ENCODE peak calls at places on chromosomes 4 and X, in eight cellular contexts. L, M, D, S, N, J, X and H are unnamed samples.

GRCh38 chrX:39152106-39152649 is 350.9 kb downstream of the MID1IP1 start:
- DNase-seq in X (no peak), L (peak; percentile 14), S (peak; percentile 6), N (no peak), D (peak; percentile 12), M (peak; percentile 76), J (no peak), H (no peak)

GRCh38 chrX:154010330-154011087 is 9.2 kb downstream of the IRAK1 start:
- DNase-seq in X (no peak), N (no peak), M (no peak), J (no peak), L (peak; percentile 21), D (peak; percentile 30), S (no peak), H (no peak)

GRCh38 chr4:173937871-173938270 is 345.6 kb downstream of the FBXO8 start:
- DNase-seq in M (no peak), J (no peak), X (no peak), L (no peak), D (no peak), N (no peak), S (no peak), H (no peak)

GRCh38 chr4:100823066-100823992 is 305.5 kb upstream of the EMCN start:
- DNase-seq in J (peak; percentile 26), M (peak; percentile 9), X (no peak), L (peak; percentile 39), N (no peak), S (no peak), D (peak; percentile 50), H (no peak)

GRCh38 chrX:132093239-132093860 is 34.5 kb downstream of the FRMD7 start:
- DNase-seq in M (no peak), J (no peak), N (no peak), D (no peak), L (no peak), X (no peak), S (no peak), H (no peak)

GRCh38 chr4:2172627-2173231 is 69.2 kb downstream of the HAUS3 start:
- DNase-seq in D (no peak), L (no peak), J (no peak), X (no peak), N (no peak), S (no peak), M (no peak), H (no peak)

GRCh38 chrX:153967536-153968214 is 3.9 kb downstream of the HCFC1 start:
- DNase-seq in J (no peak), N (peak; percentile 23), M (no peak), L (no peak), S (no peak), X (no peak), D (no peak), H (no peak)

GRCh38 chr4:3276961-3277360 is 15.9 kb upstream of the RGS12 start:
- DNase-seq in S (no peak), N (no peak), X (peak; percentile 13), M (no peak), J (no peak), L (no peak), D (no peak), H (peak; percentile 41)

GRCh38 chrX:44244008-44244407 is 99.5 kb downstream of the EFHC2 start:
- DNase-seq in D (peak; percentile 13), X (no peak), J (peak; percentile 12), L (peak; percentile 35), S (no peak), M (peak; percentile 3), N (no peak), H (no peak)

GRCh38 chr4:79395883-79396282 is 12.1 kb downstream of the GK2 start:
- DNase-seq in M (no peak), L (no peak), N (no peak), D (no peak), J (no peak), X (no peak), S (no peak), H (no peak)

GRCh38 chrX:11422529-11422857 is 129.3 kb downstream of the AMELX start:
- DNase-seq in M (no peak), N (no peak), X (no peak), L (no peak), S (no peak), D (no peak), J (no peak), H (no peak)

GRCh38 chr4:124873361-124874171 is 161.0 kb upstream of the ANKRD50 start:
- DNase-seq in L (no peak), S (no peak), J (no peak), X (no peak), M (no peak), N (no peak), D (no peak), H (no peak)

GRCh38 chr4:152942346-152942745 is 6.2 kb downstream of the FHDC1 start:
- DNase-seq in X (no peak), J (no peak), D (no peak), N (no peak), L (no peak), S (no peak), M (no peak), H (no peak)

GRCh38 chr4:151031831-151032605 is 16.9 kb upstream of the LRBA start:
- DNase-seq in S (no peak), X (no peak), D (peak; percentile 61), M (no peak), J (no peak), L (peak; percentile 35), N (no peak), H (no peak)

GRCh38 chr4:77052352-77052751 is 23.4 kb downstream of the CCNI start:
- DNase-seq in S (peak; percentile 25), N (no peak), X (no peak), D (peak; percentile 15), M (peak; percentile 64), L (peak; percentile 38), J (peak; percentile 48), H (peak; percentile 70)

GRCh38 chrX:76148011-76148665 is 24.7 kb upstream of the PBDC1 start:
- DNase-seq in X (no peak), M (no peak), D (no peak), N (no peak), J (no peak), L (no peak), S (peak; percentile 4), H (no peak)

GRCh38 chr4:75848891-75849290 is 53.4 kb downstream of the PPEF2 start:
- DNase-seq in S (no peak), L (no peak), M (no peak), N (no peak), X (no peak), J (no peak), D (no peak), H (no peak)

DNA sequence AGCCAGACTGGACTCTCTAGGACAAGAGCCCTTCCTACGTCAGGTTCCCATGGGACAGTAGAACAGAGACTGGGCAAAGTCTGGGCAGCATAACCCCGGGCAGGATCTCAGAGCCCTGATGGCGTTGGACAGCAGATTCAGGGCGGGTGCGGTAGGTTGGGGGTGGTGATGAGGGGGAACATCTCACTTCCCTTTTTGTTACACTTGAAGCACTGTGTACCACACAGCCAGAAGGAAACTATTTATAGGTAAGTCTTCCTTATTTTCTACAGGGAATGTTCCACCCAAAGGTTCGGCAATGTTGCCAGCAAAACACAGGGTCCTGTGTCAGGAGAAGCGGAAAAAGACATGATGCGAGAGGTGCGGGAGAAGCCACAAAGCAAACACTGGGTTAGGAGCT is 54.3 kb downstream of the TSC22D3 start:
- DNase-seq in J (no peak), L (no peak), D (no peak), X (peak; percentile 47), S (no peak), M (no peak), N (no peak), H (peak; percentile 72)
- H3K27ac ChIP-seq in J (no peak overlapping the region), L (peak overlapping the region; percentile 21), D (peak overlapping the region; percentile 38), X (peak overlapping the region; percentile 59), S (no peak overlapping the region), M (no peak overlapping the region), N (peak overlapping the region; percentile 57), H (peak overlapping the region; percentile 39)

DNA sequence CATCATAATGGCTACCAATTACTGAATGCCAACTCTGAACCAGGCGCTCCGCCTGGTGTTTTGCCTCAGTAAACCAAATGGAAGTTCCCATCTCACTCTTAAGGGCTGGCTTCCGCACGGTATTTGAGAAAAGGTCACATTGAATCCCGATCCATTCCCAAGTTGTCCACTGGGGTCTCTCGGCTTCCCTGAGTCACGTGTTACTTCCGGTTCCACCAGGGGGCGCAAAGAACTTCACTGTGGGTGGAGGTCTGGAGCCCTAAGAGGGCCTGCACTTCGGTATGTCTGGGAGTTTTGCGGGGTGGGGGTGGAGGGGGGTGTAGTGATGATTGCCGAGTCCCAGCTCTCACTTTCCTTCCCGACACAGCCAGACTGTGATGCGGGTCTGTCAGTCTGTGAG is 13.4 kb upstream of the NHS start:
- DNase-seq in L (peak; percentile 52), X (no peak), S (no peak), J (no peak), N (no peak), M (no peak), D (no peak), H (no peak)
- TF ChIP-seq CTCF in L (no peak), X (no peak), S (no peak), J (peak; percentile 51), N (no peak), M (no peak), D (no peak), H (no peak)

DNA sequence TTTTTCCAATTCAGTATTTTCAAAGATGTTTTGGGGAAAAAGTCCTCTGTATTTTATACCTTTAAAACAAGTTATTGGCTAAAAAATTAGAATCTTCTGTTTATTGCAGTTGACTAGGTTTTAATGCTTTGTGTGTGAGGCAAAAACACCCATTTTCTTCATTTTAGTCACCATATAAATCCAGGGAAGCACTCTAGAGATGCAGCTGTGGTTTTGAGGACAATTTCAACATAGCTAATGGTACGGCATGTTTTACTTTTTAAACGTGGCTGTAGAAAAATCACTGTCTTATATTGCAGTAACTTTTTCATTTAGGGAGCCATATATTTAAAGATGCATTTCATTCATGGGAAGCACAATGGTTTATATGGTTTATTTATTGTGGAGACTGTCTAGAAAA is 129.1 kb upstream of the PITX2 start:
- DNase-seq in S (no peak), J (no peak), M (no peak), L (no peak), X (no peak), N (no peak), D (no peak), H (no peak)
- H3K27ac ChIP-seq in S (no peak overlapping the region), J (no peak overlapping the region), M (no peak overlapping the region), L (no peak overlapping the region), X (no peak overlapping the region), N (no peak overlapping the region), D (no peak overlapping the region), H (no peak overlapping the region)

DNA sequence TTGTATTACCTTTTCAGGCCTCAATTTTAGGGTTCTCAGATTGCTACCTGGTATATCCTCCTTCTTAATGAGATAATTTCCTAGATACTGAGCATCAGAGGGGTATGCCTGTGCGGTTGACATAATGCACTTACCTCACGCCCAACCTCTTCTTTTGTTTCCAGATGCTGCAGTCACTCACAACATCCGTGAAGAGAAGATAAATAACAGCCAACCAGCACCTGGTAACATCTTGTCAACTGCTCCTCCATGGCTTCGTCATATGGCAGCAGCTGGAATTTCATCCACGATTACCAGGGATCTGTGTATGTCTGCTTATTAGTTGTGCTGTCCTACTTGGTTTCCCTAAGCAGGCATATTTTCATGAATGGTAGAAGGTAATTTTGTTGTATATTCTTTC is 16.7 kb downstream of the SAGE1 start:
- DNase-seq in M (no peak), N (no peak), L (no peak), X (no peak), J (no peak), S (no peak), D (no peak), H (no peak)
- TF ChIP-seq CTCF in M (no peak), N (no peak), L (no peak), X (no peak), J (no peak), S (no peak), D (no peak), H (no peak)

GRCh38 chr4:119020158-119020557 is 115.5 kb upstream of the MYOZ2 start:
- DNase-seq in X (no peak), N (no peak), S (no peak), J (no peak), M (peak; percentile 32), L (no peak), D (no peak), H (no peak)
- H3K27ac ChIP-seq in X (peak overlapping the region; percentile 47), N (peak overlapping the region; percentile 68), S (no peak overlapping the region), J (no peak overlapping the region), M (peak overlapping the region; percentile 51), L (no peak overlapping the region), D (no peak overlapping the region), H (peak overlapping the region; percentile 66)